ENCODE peak calls at places on chromosomes 11 and 22, in five cellular contexts. E is SK-MEL-5, X is PC-9, F is NCI-H510A treated with DMSO at 0.1 percent for 48 hours, H is ureter. D is an unnamed sample.

GRCh38 chr11:69108030-69108429 is 47.7 kb upstream of the SMIM38 start:
- DNase-seq in E (no peak), X (no peak), F (no peak), H (no peak), D (no peak)

GRCh38 chr11:44606472-44606871 is 41.0 kb downstream of the CD82 start:
- DNase-seq in E (no peak), X (no peak), F (no peak), H (no peak), D (no peak)

GRCh38 chr11:15497366-15497765 is 382.6 kb downstream of the INSC start:
- DNase-seq in E (no peak), X (no peak), F (no peak), H (no peak), D (no peak)

GRCh38 chr11:15743244-15743629 is 613.1 kb downstream of the SOX6 start:
- DNase-seq in E (no peak), X (no peak), F (no peak), H (no peak), D (no peak)

GRCh38 chr11:130166457-130166784 is 6.8 kb downstream of the ST14 start:
- DNase-seq in E (peak; percentile 8), X (peak; percentile 68), F (no peak), H (peak; percentile 65), D (peak; percentile 77)

GRCh38 chr11:30914143-30914762 is 328.1 kb upstream of the MPPED2 start:
- DNase-seq in E (peak; percentile 81), X (peak; percentile 9), F (no peak), H (peak; percentile 58), D (peak; percentile 65)

GRCh38 chr22:19148417-19149046 is 1.6 kb downstream of the GSC2 start:
- DNase-seq in E (no peak), X (no peak), F (no peak), H (no peak), D (no peak)

GRCh38 chr11:12746593-12747097 is 72.4 kb downstream of the TEAD1 start:
- DNase-seq in E (peak; percentile 9), X (peak; percentile 85), F (peak; percentile 76), H (peak; percentile 53), D (no peak)

GRCh38 chr11:11672764-11673163 is 51.0 kb upstream of the GALNT18 start:
- DNase-seq in E (no peak), X (no peak), F (no peak), H (no peak), D (peak; percentile 7)

GRCh38 chr22:26547426-26547825 is 35.2 kb upstream of the TFIP11 start:
- DNase-seq in E (no peak), X (no peak), F (no peak), H (no peak), D (no peak)

GRCh38 chr11:130995266-130995665 is 79.0 kb upstream of the SNX19 start:
- DNase-seq in E (no peak), X (no peak), F (no peak), H (no peak), D (no peak)

GRCh38 chr11:125952559-125952958 is 6.7 kb downstream of the VSIG10L2 start:
- DNase-seq in E (no peak), X (no peak), F (no peak), H (no peak), D (no peak)

GRCh38 chr11:2954263-2954662 is 25.0 kb upstream of the PHLDA2 start:
- DNase-seq in E (no peak), X (no peak), F (no peak), H (no peak), D (no peak)

GRCh38 chr11:7617032-7617431 is 56.3 kb downstream of the CYB5R2 start:
- DNase-seq in E (no peak), X (no peak), F (no peak), H (no peak), D (no peak)

GRCh38 chr11:23959466-23959865 is 537.4 kb upstream of the LUZP2 start:
- DNase-seq in E (no peak), X (no peak), F (no peak), H (no peak), D (no peak)

D was measured in COLO829.